ENCODE peak calls at places on chromosomes 16 and 17, in six cellular contexts. X, E, Z, I, O and S are unnamed samples.
A peak's percentile ranks its signal among the peaks of the same experiment; 100 is the strongest.

GRCh38 chr16:85800321-85800669 is 800 bp downstream of the COX4I1 start:
- DNase-seq in E (no peak), O (no peak), I (no peak), X (peak; percentile 44), Z (no peak), S (peak; percentile 46)

GRCh38 chr16:2231016-2231931 is 5.0 kb upstream of the DNASE1L2 start:
- DNase-seq in Z (no peak), X (no peak), O (no peak), I (no peak), E (no peak), S (no peak)

GRCh38 chr16:1106659-1107058 is 10.6 kb upstream of the C1QTNF8 start:
- DNase-seq in E (no peak), O (no peak), Z (no peak), I (no peak), X (no peak), S (no peak)

GRCh38 chr16:79261461-79261860 is 339.1 kb downstream of the MAF start:
- DNase-seq in Z (peak; percentile 32), O (no peak), X (peak; percentile 51), I (peak; percentile 68), E (no peak), S (peak; percentile 62)

GRCh38 chr16:24670623-24671454 is 58.6 kb upstream of the TNRC6A start:
- DNase-seq in E (peak; percentile 76), Z (peak; percentile 70), X (no peak), I (no peak), O (peak; percentile 87), S (no peak)

GRCh38 chr17:43701318-43701743 is 39.6 kb upstream of the MEOX1 start:
- DNase-seq in O (peak; percentile 44), X (peak; percentile 22), I (no peak), Z (no peak), E (no peak), S (peak; percentile 78)

GRCh38 chr17:31431795-31432658 is 40.6 kb downstream of the RAB11FIP4 start:
- DNase-seq in Z (no peak), X (no peak), I (no peak), O (no peak), E (no peak), S (no peak)

GRCh38 chr17:44014437-44015172 is at the start of gene TMEM101:
- DNase-seq in E (peak; percentile 91), X (peak; percentile 89), I (peak; percentile 70), O (peak; percentile 93), Z (peak; percentile 94), S (peak; percentile 95)

GRCh38 chr17:78159575-78160158 is 8.7 kb upstream of the SYNGR2 start:
- DNase-seq in O (peak; percentile 27), Z (no peak), E (no peak), X (no peak), I (no peak), S (no peak)

GRCh38 chr17:7552621-7553051 is 3.8 kb downstream of the TNFSF12 start:
- DNase-seq in X (no peak), I (no peak), O (no peak), E (peak; percentile 35), Z (no peak), S (peak; percentile 19)

GRCh38 chr17:80124351-80124981 is 22.5 kb downstream of the EIF4A3 start:
- DNase-seq in X (no peak), I (peak; percentile 62), E (no peak), Z (peak; percentile 57), O (no peak), S (peak; percentile 38)

GRCh38 chr16:21101631-21102420 is 48.8 kb downstream of the DNAH3 start:
- DNase-seq in O (peak; percentile 18), E (no peak), I (peak; percentile 28), X (no peak), Z (peak; percentile 38), S (peak; percentile 18)

GRCh38 chr17:82449136-82449882 is 1.2 kb downstream of the CYBC1 start:
- DNase-seq in E (no peak), Z (peak; percentile 98), X (peak; percentile 61), I (peak; percentile 36), O (no peak), S (peak; percentile 27)

GRCh38 chr17:12342609-12343248 is 322.1 kb downstream of the MAP2K4 start:
- DNase-seq in I (peak; percentile 56), E (no peak), X (no peak), O (no peak), Z (peak; percentile 28), S (no peak)

GRCh38 chr17:42538482-42538881 is 2.4 kb downstream of the NAGLU start:
- DNase-seq in I (no peak), E (no peak), O (no peak), Z (no peak), X (no peak), S (no peak)

GRCh38 chr16:89246903-89247733 is 29.6 kb downstream of the ZNF778 start:
- DNase-seq in O (peak; percentile 65), X (peak; percentile 98), Z (peak; percentile 74), I (peak; percentile 96), E (peak; percentile 64), S (peak; percentile 89)

GRCh38 chr17:77478281-77478680 is 337.5 kb downstream of the SEC14L1 start:
- DNase-seq in I (no peak), E (no peak), X (no peak), O (no peak), Z (no peak), S (no peak)

GRCh38 chr16:11361043-11361442 is 15.8 kb downstream of the RMI2 start:
- DNase-seq in Z (no peak), E (no peak), X (no peak), O (peak; percentile 86), I (no peak), S (no peak)

GRCh38 chr16:76897816-76898215 is 293.2 kb upstream of the MON1B start:
- DNase-seq in I (no peak), X (no peak), Z (no peak), O (no peak), E (no peak), S (no peak)